ENCODE peak calls at places on chromosomes 11 and 22, in seven cellular contexts. C is stomach, L is gastrocnemius medialis, E is adrenal gland, A is HCT116, I is prostate gland, F is upper lobe of left lung. J is an unnamed sample.

GRCh38 chr11:17528181-17528691 is 16.0 kb downstream of the USH1C start:
- DNase-seq in A (no peak), I (no peak), E (peak), L (no peak), F (peak), C (peak), J (peak)

GRCh38 chr22:50218996-50219727 is 18.4 kb downstream of the SELENOO start:
- DNase-seq in E (peak), C (peak), I (peak), L (peak), A (peak), F (peak), J (peak)

GRCh38 chr22:21961886-21962654 is 9.4 kb upstream of the PPM1F start:
- DNase-seq in A (no peak), F (no peak), I (peak), E (peak), C (peak), L (peak), J (peak)

GRCh38 chr11:15841898-15842297 is 514.4 kb downstream of the SOX6 start:
- DNase-seq in I (no peak), C (no peak), E (no peak), L (no peak), A (no peak), F (no peak), J (no peak)

GRCh38 chr22:27880778-27881394 is 38.2 kb downstream of the PITPNB start:
- DNase-seq in C (no peak), L (no peak), F (no peak), I (peak), E (peak), A (peak), J (no peak)

GRCh38 chr11:34405079-34405858 is 33.5 kb upstream of the CAT start:
- DNase-seq in L (no peak), F (no peak), A (no peak), C (no peak), E (no peak), I (no peak), J (no peak)

GRCh38 chr11:2741377-2742131 is 41.8 kb upstream of the KCNQ1OT1 start:
- DNase-seq in A (no peak), E (no peak), C (no peak), I (no peak), L (no peak), F (no peak), J (peak)

GRCh38 chr11:2096001-2096918 is 42.9 kb downstream of the IGF2 start:
- DNase-seq in E (no peak), F (no peak), A (no peak), I (no peak), C (no peak), L (no peak), J (no peak)

GRCh38 chr11:109329716-109330115 is 92.3 kb upstream of the C11orf87 start:
- DNase-seq in I (no peak), C (no peak), L (no peak), F (no peak), E (no peak), A (no peak), J (no peak)

GRCh38 chr22:40443675-40444482 is 73.5 kb downstream of the SGSM3 start:
- DNase-seq in I (no peak), A (no peak), F (no peak), C (no peak), E (no peak), L (peak), J (no peak)

GRCh38 chr22:25172153-25172552 is 27.5 kb upstream of the CRYBB3 start:
- DNase-seq in F (peak), L (peak), I (peak), A (peak), E (no peak), C (peak), J (no peak)

GRCh38 chr11:28245131-28245530 is 136.9 kb downstream of the METTL15 start:
- DNase-seq in C (no peak), F (no peak), A (no peak), E (no peak), I (no peak), L (no peak), J (no peak)

GRCh38 chr11:46383974-46384701 is 2.7 kb downstream of the MDK start:
- DNase-seq in L (no peak), E (no peak), C (no peak), F (no peak), I (no peak), A (peak), J (peak)

GRCh38 chr11:27388869-27389268 is 25.9 kb upstream of the CCDC34 start:
- DNase-seq in A (no peak), F (no peak), I (no peak), C (no peak), L (no peak), E (no peak), J (no peak)

GRCh38 chr11:118437736-118438125 is 1.4 kb downstream of the KMT2A start:
- DNase-seq in A (no peak), I (peak), C (no peak), F (peak), E (peak), L (no peak), J (no peak)

GRCh38 chr11:89625171-89625570 is 84.9 kb upstream of the TRIM77 start:
- DNase-seq in L (no peak), F (no peak), I (no peak), A (no peak), E (no peak), C (no peak), J (no peak)

GRCh38 chr22:23218867-23219251 is 38.5 kb downstream of the BCR start:
- DNase-seq in A (no peak), E (no peak), F (peak), I (no peak), L (no peak), C (peak), J (no peak)

GRCh38 chr22:23086787-23087186 is 16.5 kb downstream of the GNAZ start:
- DNase-seq in E (no peak), I (no peak), L (no peak), C (no peak), F (no peak), A (no peak), J (no peak)

GRCh38 chr11:112996924-112997323 is 35.7 kb downstream of the NCAM1 start:
- DNase-seq in F (no peak), L (no peak), E (no peak), A (no peak), I (no peak), C (no peak), J (no peak)

GRCh38 chr11:39139581-39139980 is 2319.9 kb downstream of the LRRC4C start:
- DNase-seq in C (no peak), F (no peak), A (no peak), E (no peak), L (no peak), I (no peak), J (no peak)

GRCh38 chr11:46281374-46281831 is 3.9 kb downstream of the CREB3L1 start:
- DNase-seq in F (no peak), C (peak), E (no peak), L (no peak), I (peak), A (no peak), J (no peak)

GRCh38 chr11:68383976-68384501 is 71.6 kb downstream of the LRP5 start:
- DNase-seq in C (peak), I (peak), E (peak), L (peak), F (peak), A (peak), J (peak)

GRCh38 chr11:69371731-69372588 is 78.0 kb downstream of the MYEOV start:
- DNase-seq in F (peak), E (peak), I (no peak), C (peak), L (no peak), A (no peak), J (no peak)

GRCh38 chr11:102390667-102391449 is 43.8 kb downstream of the BIRC2 start:
- DNase-seq in A (peak), C (peak), F (peak), L (peak), I (peak), E (peak), J (peak)

GRCh38 chr11:75351541-75352416 is at the start of gene ARRB1:
- DNase-seq in A (no peak), L (peak), I (no peak), E (peak), C (peak), F (peak), J (no peak)

GRCh38 chr22:49600891-49601431 is 226.7 kb downstream of the BRD1 start:
- DNase-seq in F (no peak), C (no peak), A (no peak), L (no peak), E (no peak), I (no peak), J (no peak)

DNA sequence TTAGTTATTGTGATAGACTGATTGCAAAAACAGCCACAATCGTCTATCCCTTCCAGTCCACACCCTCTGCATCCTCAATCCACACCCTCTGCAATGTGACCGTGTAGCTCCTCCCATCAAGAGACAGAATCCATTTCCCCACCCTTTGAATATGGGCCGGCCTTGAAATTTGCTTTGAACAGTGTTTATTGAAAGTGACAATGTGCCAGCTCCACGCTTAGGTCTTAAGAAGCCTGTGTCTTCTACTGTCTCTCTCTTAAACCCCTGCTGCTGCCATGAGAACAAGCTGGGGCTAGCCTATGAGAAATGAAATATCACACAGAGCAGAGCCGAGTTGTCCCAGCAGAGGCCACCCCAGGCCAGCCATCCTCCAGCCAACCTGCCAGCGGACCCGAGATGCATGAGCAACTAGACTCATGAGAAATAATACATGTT is 22.3 kb upstream of the MICAL2 start:
- DNase-seq in F (peak), I (peak), L (peak), A (no peak), E (no peak), C (no peak), J (no peak)
- TF ChIP-seq POLR2A in F (no peak), I (no peak), L (no peak), A (no peak), E (no peak), C (no peak), J (peak)

GRCh38 chr11:110429614-110430266 is at the start of gene FDX1:
- DNase-seq in L (peak), C (peak), F (peak), A (peak), I (peak), E (peak), J (peak)
- TF ChIP-seq POLR2A in L (peak), C (no peak), F (peak), A (peak), I (peak), E (peak), J (peak)

DNA sequence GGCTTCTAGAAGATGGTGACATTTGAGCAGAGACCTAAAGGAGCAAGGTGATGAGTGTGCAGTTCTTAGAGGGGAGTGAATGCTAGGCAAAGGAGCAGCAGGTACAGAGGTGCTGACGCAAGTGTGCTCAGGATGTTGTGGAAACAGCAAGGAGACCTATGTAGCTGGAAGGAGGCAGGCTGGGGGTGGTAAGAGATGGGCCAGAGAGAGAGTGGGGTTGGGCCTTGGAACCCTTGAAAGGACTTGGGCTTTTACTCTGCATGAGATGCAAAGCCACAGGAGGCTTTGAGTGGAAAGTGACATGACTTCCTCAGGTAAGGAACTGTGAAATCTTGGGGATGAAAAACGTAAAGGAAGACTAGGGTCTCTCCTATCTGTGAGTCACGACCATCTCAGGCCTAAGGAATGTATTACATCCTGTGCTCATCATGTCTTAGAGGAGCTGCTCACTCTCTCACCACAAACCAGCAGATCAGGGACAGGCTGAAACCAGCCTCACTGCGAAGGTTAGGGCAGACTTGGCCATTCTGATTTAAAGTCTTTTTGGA is 65.4 kb downstream of the MICAL2 start:
- DNase-seq in A (peak), I (no peak), F (no peak), L (no peak), E (no peak), C (no peak), J (peak)
- TF ChIP-seq POLR2A in A (no peak), I (no peak), F (no peak), L (no peak), E (no peak), C (no peak), J (no peak)

DNA sequence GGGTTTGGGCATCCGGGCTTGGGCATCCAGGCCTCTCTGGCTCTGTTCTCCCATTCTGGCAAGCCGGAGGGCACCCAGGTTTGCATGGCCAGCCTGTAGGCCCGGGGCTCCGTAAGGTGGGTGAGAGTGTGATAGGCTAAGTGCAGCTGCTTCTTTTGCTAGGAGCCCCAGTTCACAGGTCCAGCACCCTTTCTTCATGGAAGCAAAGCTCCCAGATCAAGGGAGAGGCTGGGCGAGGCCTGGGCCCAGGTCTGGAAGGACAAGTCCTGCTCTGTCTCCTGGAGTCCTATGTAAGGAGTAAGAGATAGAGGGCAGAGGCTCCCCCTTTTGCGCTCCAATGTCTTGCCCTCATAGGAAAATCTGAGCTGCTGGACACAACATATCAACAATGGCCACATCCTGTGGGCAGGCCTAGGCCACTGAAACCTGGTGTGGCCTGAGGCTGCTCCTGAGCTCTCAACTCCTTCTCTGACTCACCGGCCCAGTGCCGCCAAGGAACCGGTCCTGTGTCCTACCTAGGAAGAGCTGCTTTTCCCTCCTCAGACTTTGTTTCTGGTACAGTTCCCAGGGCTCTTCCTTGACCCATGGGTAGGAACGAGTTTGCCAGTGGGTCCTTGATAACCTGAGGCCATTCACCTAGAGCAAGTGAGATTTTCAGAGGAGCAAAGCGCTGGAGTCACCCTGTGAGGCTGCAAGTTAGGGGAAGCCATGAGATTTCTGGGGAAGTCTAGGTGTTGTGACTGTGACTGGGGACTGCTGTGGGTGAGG is 11.7 kb upstream of the PAX6 start:
- DNase-seq in F (no peak), I (no peak), E (no peak), C (no peak), L (no peak), A (no peak), J (no peak)
- TF ChIP-seq POLR2A in F (no peak), I (no peak), E (no peak), C (no peak), L (no peak), A (no peak), J (no peak)

GRCh38 chr11:64246874-64247728 is at the start of gene PPP1R14B:
- DNase-seq in A (no peak), I (peak), C (peak), E (peak), L (peak), F (peak), J (no peak)
- TF ChIP-seq POLR2A in A (peak), I (peak), C (no peak), E (peak), L (peak), F (peak), J (no peak)

DNA sequence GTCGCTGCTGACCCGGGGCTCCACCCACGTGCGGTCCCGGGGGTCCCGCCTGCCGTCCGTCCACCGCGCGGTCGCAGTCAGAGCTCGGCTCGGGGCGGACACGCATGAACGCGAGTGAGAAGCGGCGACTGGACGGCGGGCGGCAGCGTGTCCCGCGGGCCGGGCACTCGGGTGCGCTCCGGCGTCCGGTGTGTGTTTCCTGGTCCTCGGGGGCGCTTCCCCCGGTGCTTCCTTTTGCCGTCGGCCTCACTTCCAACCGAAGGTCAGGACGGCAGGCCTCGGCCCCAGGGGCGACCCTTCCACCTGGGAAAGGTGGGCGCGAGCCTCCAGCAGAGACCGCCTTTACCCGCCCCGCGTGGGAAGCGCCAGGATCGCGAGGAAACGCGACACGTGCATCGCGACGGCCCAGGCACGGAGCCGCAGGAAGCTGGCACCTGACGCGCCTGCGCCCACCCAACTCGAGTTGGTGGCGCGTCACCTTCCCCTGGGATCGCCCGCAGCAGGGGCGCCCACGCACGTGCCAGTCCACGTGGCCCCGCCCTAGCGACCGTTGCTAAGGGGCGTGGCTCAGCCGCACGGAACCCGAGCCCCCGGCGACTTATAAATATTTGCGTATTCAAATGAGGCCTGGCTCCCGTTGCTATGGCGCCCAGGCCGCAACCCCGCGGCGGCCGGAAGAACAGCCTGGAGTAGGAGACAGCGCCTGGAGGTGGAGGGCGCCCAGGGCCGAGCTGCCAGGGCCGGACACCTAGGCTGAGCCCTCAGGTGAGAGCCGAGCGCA is at the start of gene LRRC56:
- DNase-seq in I (peak), F (peak), L (peak), A (peak), E (peak), C (peak), J (no peak)
- TF ChIP-seq POLR2A in I (peak), F (peak), L (no peak), A (no peak), E (no peak), C (no peak), J (no peak)

J was measured in H54.